ENCODE peak calls at places on chromosomes 16 and 17, in six cellular contexts. One of them, this sample, is unnamed.

GRCh38 chr16:685967-686366 is 1.8 kb upstream of the JMJD8 start:
- DNase-seq in nephron progenitor cell: peak
- DNase-seq in effector memory CD8-positive, alpha-beta T cell: no peak
- DNase-seq in RCC 7860: peak
- DNase-seq in HuH-7.5: no peak
- DNase-seq in activated CD4-positive, alpha-beta T cell treated with anti-CD3 and anti-CD28 coated beads, Interleukin-2, amount 10 ng/mL, durations not matched to agents 7 days and 5 days: no peak
- DNase-seq in this sample: no peak

GRCh38 chr17:36608794-36609497 is 7.6 kb downstream of the MRM1 start:
- DNase-seq in activated CD4-positive, alpha-beta T cell treated with anti-CD3 and anti-CD28 coated beads, Interleukin-2, amount 10 ng/mL, durations not matched to agents 7 days and 5 days: no peak
- DNase-seq in HuH-7.5: no peak
- DNase-seq in RCC 7860: no peak
- DNase-seq in nephron progenitor cell: peak
- DNase-seq in effector memory CD8-positive, alpha-beta T cell: no peak
- DNase-seq in this sample: peak

GRCh38 chr17:5555254-5555653 is 29.1 kb downstream of the NLRP1 start:
- DNase-seq in activated CD4-positive, alpha-beta T cell treated with anti-CD3 and anti-CD28 coated beads, Interleukin-2, amount 10 ng/mL, durations not matched to agents 7 days and 5 days: no peak
- DNase-seq in RCC 7860: no peak
- DNase-seq in HuH-7.5: no peak
- DNase-seq in effector memory CD8-positive, alpha-beta T cell: no peak
- DNase-seq in nephron progenitor cell: no peak
- DNase-seq in this sample: no peak

GRCh38 chr17:55762086-55762858 is 11.4 kb downstream of the PCTP start:
- DNase-seq in nephron progenitor cell: no peak
- DNase-seq in activated CD4-positive, alpha-beta T cell treated with anti-CD3 and anti-CD28 coated beads, Interleukin-2, amount 10 ng/mL, durations not matched to agents 7 days and 5 days: no peak
- DNase-seq in RCC 7860: no peak
- DNase-seq in HuH-7.5: no peak
- DNase-seq in effector memory CD8-positive, alpha-beta T cell: no peak
- DNase-seq in this sample: no peak

GRCh38 chr17:49146620-49147306 is 14.2 kb downstream of the B4GALNT2 start:
- DNase-seq in activated CD4-positive, alpha-beta T cell treated with anti-CD3 and anti-CD28 coated beads, Interleukin-2, amount 10 ng/mL, durations not matched to agents 7 days and 5 days: no peak
- DNase-seq in RCC 7860: peak
- DNase-seq in effector memory CD8-positive, alpha-beta T cell: no peak
- DNase-seq in nephron progenitor cell: no peak
- DNase-seq in HuH-7.5: no peak
- DNase-seq in this sample: no peak

GRCh38 chr16:56607675-56608042 is 725 bp upstream of the MT2A start:
- DNase-seq in nephron progenitor cell: no peak
- DNase-seq in RCC 7860: no peak
- DNase-seq in activated CD4-positive, alpha-beta T cell treated with anti-CD3 and anti-CD28 coated beads, Interleukin-2, amount 10 ng/mL, durations not matched to agents 7 days and 5 days: no peak
- DNase-seq in HuH-7.5: no peak
- DNase-seq in effector memory CD8-positive, alpha-beta T cell: no peak
- DNase-seq in this sample: no peak

GRCh38 chr17:27984816-27985215 is 57.7 kb upstream of the NLK start:
- DNase-seq in RCC 7860: no peak
- DNase-seq in nephron progenitor cell: no peak
- DNase-seq in effector memory CD8-positive, alpha-beta T cell: no peak
- DNase-seq in activated CD4-positive, alpha-beta T cell treated with anti-CD3 and anti-CD28 coated beads, Interleukin-2, amount 10 ng/mL, durations not matched to agents 7 days and 5 days: no peak
- DNase-seq in HuH-7.5: no peak
- DNase-seq in this sample: no peak

GRCh38 chr17:82436601-82437324 is 13.8 kb downstream of the CYBC1 start:
- DNase-seq in effector memory CD8-positive, alpha-beta T cell: no peak
- DNase-seq in HuH-7.5: no peak
- DNase-seq in nephron progenitor cell: no peak
- DNase-seq in activated CD4-positive, alpha-beta T cell treated with anti-CD3 and anti-CD28 coated beads, Interleukin-2, amount 10 ng/mL, durations not matched to agents 7 days and 5 days: no peak
- DNase-seq in RCC 7860: no peak
- DNase-seq in this sample: no peak

This sample was measured in activated CD4-positive, alpha-beta memory T cell treated with anti-CD3 and anti-CD28 coated beads, Interleukin-2, amount 10 ng/mL, durations not matched to agents 7 days and 5 days.